ENCODE peak calls at places on chromosomes 7 and 10, in five cellular contexts. O is Right ventricle myocardium superior, K is AG09309, C is skeletal muscle cell, F is NCI-H2227 treated with DMSO at 0.1 percent for 48 hours. W is an unnamed sample.

GRCh38 chr7:136925049-136925448 is 56.6 kb downstream of the CHRM2 start:
- DNase-seq in C (no peak), O (no peak), K (no peak), F (no peak), W (no peak)

GRCh38 chr10:2885956-2886296 is 181.4 kb upstream of the PFKP start:
- DNase-seq in K (no peak), C (no peak), F (no peak), O (no peak), W (no peak)

GRCh38 chr10:92897916-92898315 is 49.6 kb downstream of the EXOC6 start:
- DNase-seq in O (no peak), C (no peak), F (no peak), K (no peak), W (no peak)

GRCh38 chr7:22364910-22365309 is 8.0 kb upstream of the RAPGEF5 start:
- DNase-seq in F (no peak), K (no peak), O (no peak), C (no peak), W (no peak)

GRCh38 chr7:30931161-30931926 is 19.7 kb downstream of the AQP1 start:
- DNase-seq in K (no peak), F (no peak), C (no peak), O (peak), W (peak)

GRCh38 chr7:137142376-137142775 is 201.2 kb downstream of the PTN start:
- DNase-seq in F (no peak), K (no peak), O (no peak), C (no peak), W (no peak)

GRCh38 chr7:32143271-32143670 is 73.1 kb upstream of the PDE1C start:
- DNase-seq in C (peak), O (no peak), K (no peak), F (no peak), W (no peak)

GRCh38 chr7:117195361-117195760 is 127.5 kb downstream of the WNT2 start:
- DNase-seq in C (no peak), O (no peak), F (no peak), K (no peak), W (no peak)

GRCh38 chr10:110017940-110018339 is 10.2 kb downstream of the ADD3 start:
- DNase-seq in F (no peak), C (no peak), O (no peak), K (no peak), W (peak)

GRCh38 chr7:30594540-30595460 is at the start of gene GARS1:
- DNase-seq in C (peak), F (peak), O (peak), K (peak), W (peak)

GRCh38 chr7:3065724-3066143 is 22.1 kb upstream of the CARD11 start:
- DNase-seq in F (no peak), O (no peak), C (no peak), K (no peak), W (no peak)

GRCh38 chr10:80168679-80169380 is 36.3 kb downstream of the PLAC9 start:
- DNase-seq in K (no peak), C (no peak), F (no peak), O (no peak), W (no peak)

GRCh38 chr7:6430271-6430940 is 17.3 kb downstream of the DAGLB start:
- DNase-seq in C (no peak), K (no peak), O (no peak), F (no peak), W (peak)

GRCh38 chr10:48511066-48511854 is 93.6 kb downstream of the ARHGAP22 start:
- DNase-seq in O (no peak), K (no peak), F (no peak), C (no peak), W (peak)

GRCh38 chr10:1198453-1199344 is 142.5 kb downstream of the WDR37 start:
- DNase-seq in F (peak), K (no peak), C (no peak), O (no peak), W (peak)

GRCh38 chr10:99654390-99654789 is 4.9 kb upstream of the ENTPD7 start:
- DNase-seq in C (no peak), K (no peak), O (no peak), F (no peak), W (no peak)

GRCh38 chr10:131271195-131271880 is 40.2 kb downstream of the TCERG1L start:
- DNase-seq in C (no peak), K (no peak), F (no peak), O (no peak), W (no peak)

GRCh38 chr7:18040196-18040595 is 12.6 kb upstream of the PRPS1L1 start:
- DNase-seq in C (peak), F (no peak), O (no peak), K (no peak), W (peak)

GRCh38 chr7:94510582-94511456 is 1.2 kb downstream of the CASD1 start:
- DNase-seq in C (no peak), K (no peak), O (peak), F (peak), W (peak)

GRCh38 chr10:56547163-56547562 is 186.1 kb upstream of the ZWINT start:
- DNase-seq in K (no peak), F (no peak), C (no peak), O (no peak), W (no peak)

GRCh38 chr10:97338041-97338440 is 3.5 kb upstream of the FRAT2 start:
- DNase-seq in O (no peak), C (no peak), F (no peak), K (no peak), W (no peak)

GRCh38 chr7:149150981-149151380 is 3.7 kb downstream of the ZNF398 start:
- DNase-seq in O (no peak), F (no peak), K (no peak), C (no peak), W (no peak)

GRCh38 chr7:5393748-5394147 is 29.9 kb downstream of the TNRC18 start:
- DNase-seq in K (no peak), F (no peak), O (no peak), C (no peak), W (peak)

GRCh38 chr7:106041140-106041717 is 70.9 kb downstream of the SYPL1 start:
- DNase-seq in K (no peak), C (no peak), O (no peak), F (peak), W (no peak)

GRCh38 chr10:13219685-13220670 is 14.2 kb downstream of the UCMA start:
- DNase-seq in O (no peak), F (no peak), K (no peak), C (no peak), W (no peak)

GRCh38 chr7:135713836-135714470 is 14.0 kb downstream of the SLC13A4 start:
- DNase-seq in F (no peak), C (no peak), O (no peak), K (no peak), W (no peak)

GRCh38 chr7:113060100-113060499 is 26.5 kb downstream of the GPR85 start:
- DNase-seq in K (no peak), C (no peak), O (no peak), F (no peak), W (no peak)

GRCh38 chr7:1085910-1086421 is 1.9 kb upstream of the GPER1 start:
- DNase-seq in C (no peak), K (no peak), O (no peak), F (no peak), W (peak)

GRCh38 chr7:111729483-111729882 is 167.2 kb upstream of the IMMP2L start:
- DNase-seq in F (no peak), K (no peak), O (no peak), C (no peak), W (no peak)

GRCh38 chr7:35370694-35371093 is 116.8 kb upstream of the TBX20 start:
- DNase-seq in C (no peak), O (no peak), K (no peak), F (no peak), W (no peak)

GRCh38 chr7:56079450-56080185 is 13.1 kb downstream of the PHKG1 start:
- DNase-seq in K (no peak), O (peak), F (no peak), C (peak), W (peak)

GRCh38 chr10:78218833-78219490 is 185.3 kb downstream of the RPS24 start:
- DNase-seq in K (no peak), C (no peak), F (no peak), O (no peak), W (no peak)

GRCh38 chr7:24756545-24756988 is 697 bp downstream of the GSDME start:
- DNase-seq in O (peak), C (no peak), K (no peak), F (no peak), W (no peak)

W was measured in osteoblast.